ENCODE peak calls at places on chromosomes 12 and 14, in nine cellular contexts. C, T, H, R, N, F, X, J and D are unnamed samples.

GRCh38 chr12:68420225-68421008 is 88.3 kb upstream of the MDM1 start:
- ATAC-seq in J (no peak), C (peak), T (peak), N (no peak), F (peak), X (peak), H (peak), R (no peak), D (peak)

GRCh38 chr12:83985068-83985467 is 927.5 kb downstream of the SLC6A15 start:
- ATAC-seq in C (no peak), H (no peak), R (no peak), X (no peak), F (no peak), J (no peak), N (no peak), T (no peak), D (no peak)

GRCh38 chr14:103894034-103894722 is 34.1 kb upstream of the TDRD9 start:
- ATAC-seq in R (no peak), J (peak), N (no peak), C (no peak), H (no peak), F (no peak), X (no peak), T (peak), D (no peak)

GRCh38 chr14:55138091-55138490 is 9.0 kb downstream of the LGALS3 start:
- ATAC-seq in J (no peak), N (no peak), H (no peak), F (peak), R (peak), X (peak), T (peak), C (no peak), D (no peak)

GRCh38 chr12:29270446-29270845 is 110.5 kb downstream of the ERGIC2 start:
- ATAC-seq in X (no peak), N (no peak), C (no peak), J (no peak), H (no peak), R (no peak), T (no peak), F (no peak), D (no peak)

GRCh38 chr14:88995437-88996198 is 171.2 kb downstream of the TTC8 start:
- ATAC-seq in H (no peak), F (peak), T (no peak), J (peak), C (no peak), X (no peak), N (no peak), R (peak), D (no peak)

GRCh38 chr12:40632171-40632570 is 60.1 kb upstream of the CNTN1 start:
- ATAC-seq in N (no peak), J (no peak), C (no peak), R (no peak), F (no peak), H (no peak), T (no peak), X (no peak), D (no peak)

GRCh38 chr12:4809013-4809448 is 88.8 kb downstream of the GALNT8 start:
- ATAC-seq in F (no peak), T (peak), C (no peak), J (no peak), H (no peak), R (no peak), N (no peak), X (no peak), D (peak)